ENCODE peak calls at places on chromosomes 2 and 18, in nine cellular contexts. O is pons; G is left cardiac atrium; D is renal cortical epithelial cell; I is stimulated activated CD4-positive, alpha-beta T cell treated with anti-CD3 and anti-CD28 coated beads, Interleukin-1b, Interleukin-23, amount 100 ng/mL, for 1 hour; Z is HS-5; P is GM23338; F is cardiac septum; E is stimulated activated CD8-positive, alpha-beta memory T cell treated with anti-CD3 and anti-CD28 coated beads, Interleukin-4, amount 100 ng/mL, for 4 hours. H is an unnamed sample.

GRCh38 chr2:85324639-85325465 is 2.9 kb downstream of the TGOLN2 start:
- DNase-seq in I (no peak), O (no peak), P (no peak), G (no peak), E (no peak), D (peak), Z (no peak), F (no peak), H (no peak)

GRCh38 chr2:10393648-10393982 is 54.5 kb downstream of the ODC1 start:
- DNase-seq in P (no peak), Z (no peak), E (no peak), O (no peak), F (no peak), D (no peak), I (no peak), G (no peak), H (no peak)

GRCh38 chr2:189300917-189301316 is 121.4 kb upstream of the COL5A2 start:
- DNase-seq in E (no peak), G (no peak), O (no peak), Z (no peak), I (no peak), P (no peak), F (no peak), D (no peak), H (no peak)

GRCh38 chr2:71905205-71905604 is 242.5 kb downstream of the CYP26B1 start:
- DNase-seq in F (no peak), P (no peak), E (no peak), D (no peak), O (no peak), Z (no peak), G (no peak), I (no peak), H (no peak)

GRCh38 chr2:170817247-170817998 is 736 bp downstream of the GAD1 start:
- DNase-seq in O (no peak), I (no peak), F (no peak), D (peak), G (no peak), Z (peak), P (peak), E (no peak), H (no peak)

GRCh38 chr2:70785137-70785911 is 5.1 kb downstream of the FIGLA start:
- DNase-seq in D (peak), P (peak), Z (no peak), E (no peak), I (no peak), F (no peak), G (peak), O (peak), H (no peak)

GRCh38 chr2:263774-264492 is at the start of gene SH3YL1:
- DNase-seq in O (no peak), I (peak), E (peak), F (no peak), G (peak), P (peak), Z (no peak), D (no peak), H (no peak)

GRCh38 chr2:216057688-216058193 is 23.9 kb downstream of the PECR start:
- DNase-seq in P (peak), I (no peak), F (no peak), E (peak), D (peak), G (no peak), Z (no peak), O (peak), H (no peak)

GRCh38 chr2:64859208-64860161 is 129.7 kb upstream of the SLC1A4 start:
- DNase-seq in F (peak), D (peak), P (peak), Z (peak), O (peak), E (no peak), I (no peak), G (peak), H (peak)

GRCh38 chr2:216537366-216537765 is 38.7 kb downstream of the RPL37A start:
- DNase-seq in I (no peak), Z (no peak), D (no peak), F (no peak), G (no peak), O (no peak), E (no peak), P (no peak), H (no peak)

GRCh38 chr2:44304258-44304657 is 29.0 kb downstream of the SLC3A1 start:
- DNase-seq in G (no peak), O (no peak), E (no peak), P (no peak), Z (no peak), I (no peak), F (no peak), D (no peak), H (no peak)

GRCh38 chr18:2847341-2848144 is 737 bp downstream of the EMILIN2 start:
- DNase-seq in D (no peak), E (no peak), Z (no peak), G (peak), P (peak), I (no peak), O (no peak), F (no peak), H (no peak)

GRCh38 chr2:113251118-113251517 is 27.6 kb downstream of the PAX8 start:
- DNase-seq in P (no peak), Z (no peak), O (no peak), G (no peak), E (peak), D (no peak), F (no peak), I (no peak), H (no peak)

GRCh38 chr18:26386002-26386401 is 159.8 kb downstream of the TAF4B start:
- DNase-seq in O (peak), D (peak), Z (no peak), E (no peak), P (no peak), G (no peak), I (no peak), F (no peak), H (no peak)

GRCh38 chr18:48820483-48821250 is 130.1 kb downstream of the SMAD7 start:
- DNase-seq in F (peak), E (no peak), P (no peak), O (no peak), D (no peak), I (no peak), Z (no peak), G (peak), H (no peak)

GRCh38 chr18:26863122-26863879 is 2.2 kb downstream of the AQP4 start:
- DNase-seq in O (peak), Z (no peak), E (no peak), F (peak), I (no peak), P (peak), G (peak), D (peak), H (peak)

GRCh38 chr2:10984418-10985130 is 72.8 kb downstream of the KCNF1 start:
- DNase-seq in O (no peak), D (no peak), I (no peak), Z (no peak), F (no peak), G (no peak), E (no peak), P (no peak), H (no peak)

GRCh38 chr2:217383620-217384019 is 523.8 kb upstream of the TNP1 start:
- DNase-seq in O (no peak), D (no peak), G (no peak), P (no peak), F (no peak), E (no peak), I (no peak), Z (no peak), H (no peak)

GRCh38 chr2:234245945-234246344 is 195.4 kb downstream of the SPP2 start:
- DNase-seq in D (peak), G (no peak), O (no peak), F (no peak), Z (peak), E (no peak), P (no peak), I (no peak), H (no peak)

GRCh38 chr2:70887550-70888229 is 48.0 kb upstream of the ATP6V1B1 start:
- DNase-seq in I (peak), Z (no peak), E (no peak), O (no peak), P (peak), D (no peak), G (peak), F (peak), H (no peak)

GRCh38 chr2:64222351-64222750 is 78.1 kb upstream of the PELI1 start:
- DNase-seq in Z (no peak), E (no peak), P (no peak), F (no peak), O (peak), I (no peak), G (no peak), D (peak), H (no peak)

GRCh38 chr2:45184606-45185005 is 175.4 kb upstream of the SIX2 start:
- DNase-seq in O (no peak), Z (peak), D (peak), F (no peak), P (no peak), I (no peak), G (no peak), E (no peak), H (no peak)

GRCh38 chr18:13026583-13027270 is 35.6 kb downstream of the CEP192 start:
- DNase-seq in O (no peak), F (no peak), D (no peak), I (no peak), Z (no peak), P (no peak), G (no peak), E (no peak), H (no peak)

GRCh38 chr2:191171291-191171690 is 20.5 kb upstream of the STAT4 start:
- DNase-seq in I (no peak), O (no peak), Z (no peak), E (no peak), P (no peak), F (no peak), G (no peak), D (no peak), H (no peak)

GRCh38 chr2:223669453-223670225 is 67.5 kb upstream of the SCG2 start:
- DNase-seq in I (no peak), E (no peak), D (peak), G (no peak), F (no peak), P (no peak), Z (no peak), O (no peak), H (no peak)

H was measured in C1 segment of cervical spinal cord.